ENCODE peak calls at places on chromosome 18, in four cellular contexts. One of them, this sample, is unnamed.

GRCh38 chr18:32884543-32884942 is 111.7 kb upstream of the KLHL14 start:
- DNase-seq in HEK293T: no peak
- DNase-seq in HepG2: no peak
- DNase-seq in K562: no peak
- DNase-seq in this sample: no peak

GRCh38 chr18:13376298-13376840 is 157.8 kb downstream of the LDLRAD4 start:
- DNase-seq in HEK293T: no peak
- DNase-seq in HepG2: no peak
- DNase-seq in K562: no peak
- DNase-seq in this sample: no peak

GRCh38 chr18:79422022-79422782 is 26.5 kb downstream of the NFATC1 start:
- DNase-seq in HEK293T: no peak
- DNase-seq in HepG2: no peak
- DNase-seq in K562: no peak
- DNase-seq in this sample: no peak

GRCh38 chr18:41719808-41720207 is 235.2 kb upstream of the PIK3C3 start:
- DNase-seq in HEK293T: no peak
- DNase-seq in HepG2: no peak
- DNase-seq in K562: no peak
- DNase-seq in this sample: no peak

GRCh38 chr18:21330122-21330701 is 88.2 kb downstream of the GREB1L start:
- DNase-seq in HEK293T: no peak
- DNase-seq in HepG2: peak; percentile 32
- DNase-seq in K562: no peak
- DNase-seq in this sample: no peak

GRCh38 chr18:22709288-22710060 is 223.7 kb upstream of the RBBP8 start:
- DNase-seq in HEK293T: no peak
- DNase-seq in HepG2: no peak
- DNase-seq in K562: no peak
- DNase-seq in this sample: no peak

GRCh38 chr18:46474487-46475366 is 182.3 kb downstream of the LOXHD1 start:
- DNase-seq in HEK293T: no peak
- DNase-seq in HepG2: no peak
- DNase-seq in K562: no peak
- DNase-seq in this sample: no peak

GRCh38 chr18:64566461-64566860 is 417.6 kb upstream of the LINC00305 start:
- DNase-seq in HEK293T: no peak
- DNase-seq in HepG2: no peak
- DNase-seq in K562: no peak
- DNase-seq in this sample: no peak

GRCh38 chr18:56869189-56869777 is 218.1 kb downstream of the WDR7 start:
- DNase-seq in HEK293T: peak; percentile 8
- DNase-seq in HepG2: peak; percentile 32
- DNase-seq in K562: peak; percentile 5
- DNase-seq in this sample: no peak

GRCh38 chr18:36365836-36366775 is 68.6 kb downstream of the FHOD3 start:
- DNase-seq in HEK293T: no peak
- DNase-seq in HepG2: no peak
- DNase-seq in K562: no peak
- DNase-seq in this sample: no peak

GRCh38 chr18:50518787-50519520 is 40.9 kb upstream of the MAPK4 start:
- DNase-seq in HEK293T: no peak
- DNase-seq in HepG2: no peak
- DNase-seq in K562: no peak
- DNase-seq in this sample: no peak

GRCh38 chr18:53698907-53699306 is 525.6 kb downstream of the MBD2 start:
- DNase-seq in HEK293T: peak; percentile 6
- DNase-seq in HepG2: peak; percentile 33
- DNase-seq in K562: no peak
- DNase-seq in this sample: peak; percentile 52

GRCh38 chr18:2994603-2995432 is 18.1 kb downstream of the LPIN2 start:
- DNase-seq in HEK293T: no peak
- DNase-seq in HepG2: no peak
- DNase-seq in K562: peak; percentile 91
- DNase-seq in this sample: peak; percentile 40

GRCh38 chr18:59067873-59068272 is 71.8 kb upstream of the SEC11C start:
- DNase-seq in HEK293T: no peak
- DNase-seq in HepG2: no peak
- DNase-seq in K562: no peak
- DNase-seq in this sample: peak; percentile 43

GRCh38 chr18:79494936-79495335 is 99.2 kb downstream of the NFATC1 start:
- DNase-seq in HEK293T: no peak
- DNase-seq in HepG2: no peak
- DNase-seq in K562: no peak
- DNase-seq in this sample: no peak

GRCh38 chr18:744824-745597 is 32.6 kb upstream of the ENOSF1 start:
- DNase-seq in HEK293T: no peak
- DNase-seq in HepG2: no peak
- DNase-seq in K562: no peak
- DNase-seq in this sample: no peak

GRCh38 chr18:13136056-13136688 is 82.4 kb upstream of the LDLRAD4 start:
- DNase-seq in HEK293T: no peak
- DNase-seq in HepG2: no peak
- DNase-seq in K562: no peak
- DNase-seq in this sample: peak; percentile 26

GRCh38 chr18:36177913-36178312 is 9.4 kb upstream of the MOCOS start:
- DNase-seq in HEK293T: no peak
- DNase-seq in HepG2: no peak
- DNase-seq in K562: no peak
- DNase-seq in this sample: no peak

GRCh38 chr18:36066001-36066400 is 1.4 kb downstream of the RPRD1A start:
- DNase-seq in HEK293T: no peak
- DNase-seq in HepG2: no peak
- DNase-seq in K562: peak; percentile 24
- DNase-seq in this sample: no peak

GRCh38 chr18:4755848-4756247 is 300.7 kb upstream of the DLGAP1 start:
- DNase-seq in HEK293T: no peak
- DNase-seq in HepG2: no peak
- DNase-seq in K562: no peak
- DNase-seq in this sample: no peak

GRCh38 chr18:78242796-78243195 is 736.8 kb upstream of the SALL3 start:
- DNase-seq in HEK293T: no peak
- DNase-seq in HepG2: no peak
- DNase-seq in K562: no peak
- DNase-seq in this sample: no peak

GRCh38 chr18:78738076-78738690 is 241.4 kb upstream of the SALL3 start:
- DNase-seq in HEK293T: no peak
- DNase-seq in HepG2: no peak
- DNase-seq in K562: no peak
- DNase-seq in this sample: no peak

GRCh38 chr18:70245941-70246537 is 40.6 kb upstream of the RTTN start:
- DNase-seq in HEK293T: no peak
- DNase-seq in HepG2: no peak
- DNase-seq in K562: no peak
- DNase-seq in this sample: no peak

GRCh38 chr18:55401638-55402191 is 186.3 kb downstream of the TCF4 start:
- DNase-seq in HEK293T: no peak
- DNase-seq in HepG2: peak; percentile 2
- DNase-seq in K562: no peak
- DNase-seq in this sample: peak; percentile 56
- TF ChIP-seq ELF4 in HEK293T: no peak
- TF ChIP-seq ELF4 in HepG2: no peak
- TF ChIP-seq ELF4 in K562: no peak
- TF ChIP-seq ELF4 in this sample: no peak

GRCh38 chr18:10453885-10454772 is at the start of gene APCDD1:
- DNase-seq in HEK293T: peak; percentile 50
- DNase-seq in HepG2: peak; percentile 21
- DNase-seq in K562: no peak
- DNase-seq in this sample: peak; percentile 70

GRCh38 chr18:10454800-10455550 is 540 bp downstream of the APCDD1 start:
- DNase-seq in HEK293T: peak; percentile 19
- DNase-seq in HepG2: no peak
- DNase-seq in K562: no peak
- DNase-seq in this sample: peak; percentile 54

GRCh38 chr18:10456718-10457499 is 2.5 kb downstream of the APCDD1 start:
- DNase-seq in HEK293T: no peak
- DNase-seq in HepG2: no peak
- DNase-seq in K562: no peak
- DNase-seq in this sample: no peak

GRCh38 chr18:10457798-10458197 is 3.4 kb downstream of the APCDD1 start:
- DNase-seq in HEK293T: no peak
- DNase-seq in HepG2: no peak
- DNase-seq in K562: no peak
- DNase-seq in this sample: no peak

GRCh38 chr18:10455726-10456453 is 1.5 kb downstream of the APCDD1 start:
- DNase-seq in HEK293T: no peak
- DNase-seq in HepG2: no peak
- DNase-seq in K562: no peak
- DNase-seq in this sample: peak; percentile 15
- TF ChIP-seq ELF4 in HEK293T: no peak
- TF ChIP-seq ELF4 in HepG2: no peak
- TF ChIP-seq ELF4 in K562: no peak
- TF ChIP-seq ELF4 in this sample: no peak

GRCh38 chr18:75209129-75209951 is at the start of gene PTGR3:
- DNase-seq in HEK293T: peak; percentile 57
- DNase-seq in HepG2: peak; percentile 86
- DNase-seq in K562: peak; percentile 83
- DNase-seq in this sample: peak; percentile 72
- TF ChIP-seq ELF4 in HEK293T: no peak
- TF ChIP-seq ELF4 in HepG2: no peak
- TF ChIP-seq ELF4 in K562: no peak
- TF ChIP-seq ELF4 in this sample: no peak

GRCh38 chr18:74482697-74483096 is 13.5 kb upstream of the CNDP2 start:
- DNase-seq in HEK293T: no peak
- DNase-seq in HepG2: no peak
- DNase-seq in K562: no peak
- DNase-seq in this sample: no peak
- TF ChIP-seq ELF4 in HEK293T: no peak
- TF ChIP-seq ELF4 in HepG2: no peak
- TF ChIP-seq ELF4 in K562: no peak
- TF ChIP-seq ELF4 in this sample: no peak

GRCh38 chr18:9741461-9741820 is 33.3 kb downstream of the RAB31 start:
- DNase-seq in HEK293T: no peak
- DNase-seq in HepG2: no peak
- DNase-seq in K562: no peak
- DNase-seq in this sample: no peak

GRCh38 chr18:9741821-9742541 is 33.9 kb downstream of the RAB31 start:
- DNase-seq in HEK293T: no peak
- DNase-seq in HepG2: peak; percentile 29
- DNase-seq in K562: no peak
- DNase-seq in this sample: peak; percentile 33

GRCh38 chr18:9742588-9743131 is 34.6 kb downstream of the RAB31 start:
- DNase-seq in HEK293T: no peak
- DNase-seq in HepG2: no peak
- DNase-seq in K562: no peak
- DNase-seq in this sample: no peak

GRCh38 chr18:9740076-9740475 is 32.0 kb downstream of the RAB31 start:
- DNase-seq in HEK293T: no peak
- DNase-seq in HepG2: no peak
- DNase-seq in K562: no peak
- DNase-seq in this sample: no peak

DNA sequence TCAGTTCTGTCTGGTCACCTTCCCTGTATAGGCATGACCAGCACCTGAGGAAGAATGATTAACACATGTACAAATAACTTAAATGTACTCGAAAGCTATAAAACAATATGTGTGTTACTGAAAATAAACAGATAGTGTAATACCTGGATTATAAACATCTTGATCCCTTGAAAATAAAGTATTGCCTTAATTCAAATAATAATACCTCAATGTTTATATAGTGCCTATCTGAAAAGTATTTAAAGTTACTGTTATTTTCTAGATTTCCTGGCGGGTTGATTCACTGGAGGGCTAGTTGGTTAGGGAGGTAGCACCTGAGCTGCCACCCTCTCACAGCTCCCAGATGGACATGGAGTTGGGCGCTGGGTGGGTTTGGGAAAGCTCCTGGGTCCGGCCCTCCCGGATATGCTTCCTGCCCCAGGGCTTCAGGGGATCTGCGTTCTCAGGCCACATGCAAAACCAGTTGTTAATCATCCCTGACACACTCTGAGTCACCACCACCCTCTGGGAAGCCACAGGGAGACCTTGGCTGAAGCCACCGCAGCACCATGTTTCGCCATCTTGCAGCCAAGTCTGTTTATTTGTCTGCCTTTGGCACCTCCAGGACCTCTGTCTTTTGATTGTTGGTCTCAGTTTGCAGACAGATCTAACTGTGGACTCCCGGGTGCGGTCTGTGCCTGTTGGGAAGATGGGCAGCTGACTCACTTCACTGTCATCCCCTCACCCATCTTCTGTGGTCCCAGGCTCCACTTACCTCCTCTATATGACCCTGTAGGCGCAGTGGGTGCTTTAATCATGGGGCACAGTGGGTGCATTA is 35.3 kb downstream of the RAB31 start:
- DNase-seq in HEK293T: peak; percentile 30
- DNase-seq in HepG2: peak; percentile 54
- DNase-seq in K562: peak; percentile 86
- DNase-seq in this sample: no peak
- TF ChIP-seq ELF4 in HEK293T: no peak
- TF ChIP-seq ELF4 in HepG2: no peak
- TF ChIP-seq ELF4 in K562: no peak
- TF ChIP-seq ELF4 in this sample: no peak

DNA sequence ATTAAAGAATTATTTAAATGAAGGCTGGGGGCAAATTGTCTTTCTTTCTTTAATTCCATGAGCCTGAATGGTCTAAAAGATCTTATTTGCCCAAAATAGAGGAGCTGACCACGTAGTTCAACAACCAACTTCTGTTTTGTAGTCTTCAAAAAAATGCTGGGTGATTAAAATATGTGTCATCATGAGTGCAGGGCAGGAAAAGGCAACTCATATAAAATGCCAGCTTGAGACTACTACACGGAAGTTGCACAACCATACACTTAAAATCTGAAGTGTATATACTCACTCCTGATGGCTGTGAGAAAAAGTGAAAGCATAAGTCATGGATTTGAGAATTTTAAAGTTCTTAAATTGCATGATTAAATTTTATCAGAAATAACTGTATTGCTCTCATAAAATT is 210.9 kb downstream of the DYM start:
- DNase-seq in HEK293T: no peak
- DNase-seq in HepG2: no peak
- DNase-seq in K562: no peak
- DNase-seq in this sample: no peak
- TF ChIP-seq ELF4 in HEK293T: no peak
- TF ChIP-seq ELF4 in HepG2: no peak
- TF ChIP-seq ELF4 in K562: no peak
- TF ChIP-seq ELF4 in this sample: no peak